ENCODE peak calls at places on chromosomes 11 and 22, in six cellular contexts. O is ovary, C is H54, S is cardiac muscle cell, K is left ventricle myocardium inferior, J is activated B cell treated with CpG ODN at 0.5 μM for 24 hours. Z is an unnamed sample.

GRCh38 chr11:36391062-36391461 is 95.0 kb downstream of the PRR5L start:
- DNase-seq in O (no peak), C (no peak), S (no peak), K (no peak), J (no peak), Z (no peak)

GRCh38 chr22:43666511-43666910 is 145.6 kb downstream of the EFCAB6 start:
- DNase-seq in O (no peak), C (no peak), S (peak; percentile 12), K (no peak), J (no peak), Z (no peak)

GRCh38 chr22:30933457-30933856 is 35.1 kb downstream of the MORC2 start:
- DNase-seq in O (no peak), C (no peak), S (no peak), K (no peak), J (no peak), Z (no peak)

GRCh38 chr11:75826463-75827220 is 11.6 kb downstream of the UVRAG start:
- DNase-seq in O (no peak), C (no peak), S (peak; percentile 70), K (no peak), J (no peak), Z (no peak)

GRCh38 chr11:74321487-74322188 is 10.2 kb upstream of the P4HA3 start:
- DNase-seq in O (no peak), C (no peak), S (peak; percentile 64), K (no peak), J (no peak), Z (peak; percentile 91)

GRCh38 chr22:31637938-31638618 is 23.9 kb downstream of the PISD start:
- DNase-seq in O (no peak), C (no peak), S (peak; percentile 54), K (peak; percentile 42), J (no peak), Z (no peak)

GRCh38 chr11:76777922-76778321 is 5.2 kb upstream of the TSKU start:
- DNase-seq in O (no peak), C (no peak), S (no peak), K (no peak), J (no peak), Z (no peak)

GRCh38 chr11:48013269-48013901 is 33.0 kb downstream of the PTPRJ start:
- DNase-seq in O (no peak), C (peak; percentile 75), S (no peak), K (peak; percentile 34), J (peak; percentile 48), Z (no peak)

GRCh38 chr22:44445731-44446130 is 52.3 kb downstream of the RTL6 start:
- DNase-seq in O (no peak), C (no peak), S (no peak), K (no peak), J (no peak), Z (no peak)

Z was measured in NCI-H1694.